ENCODE peak calls at places on chromosomes 2 and 18, in five cellular contexts. One of them, this sample, is unnamed.
A peak's percentile ranks its signal among the peaks of the same experiment; 100 is the strongest.

GRCh38 chr2:146591907-146592306 is 1252.9 kb upstream of the ACVR2A start:
- DNase-seq in stomach: no peak
- DNase-seq in fibroblast of pulmonary artery: no peak
- DNase-seq in Peyer's patch: no peak
- DNase-seq in left ventricle myocardium inferior: no peak
- DNase-seq in this sample: no peak

GRCh38 chr2:128736689-128737545 is 418.2 kb upstream of the HS6ST1 start:
- DNase-seq in left ventricle myocardium inferior: peak; percentile 80
- DNase-seq in stomach: peak; percentile 80
- DNase-seq in fibroblast of pulmonary artery: peak; percentile 82
- DNase-seq in Peyer's patch: peak; percentile 81
- DNase-seq in this sample: peak; percentile 24

GRCh38 chr2:72931280-72931910 is 14.1 kb downstream of the EMX1 start:
- DNase-seq in stomach: no peak
- DNase-seq in fibroblast of pulmonary artery: no peak
- DNase-seq in Peyer's patch: no peak
- DNase-seq in left ventricle myocardium inferior: no peak
- DNase-seq in this sample: no peak

GRCh38 chr2:67872481-67872880 is 190.3 kb downstream of the C1D start:
- DNase-seq in Peyer's patch: no peak
- DNase-seq in fibroblast of pulmonary artery: no peak
- DNase-seq in stomach: no peak
- DNase-seq in left ventricle myocardium inferior: no peak
- DNase-seq in this sample: no peak

GRCh38 chr2:195590866-195591215 is 66.2 kb upstream of the SLC39A10 start:
- DNase-seq in Peyer's patch: peak; percentile 56
- DNase-seq in stomach: no peak
- DNase-seq in fibroblast of pulmonary artery: peak; percentile 49
- DNase-seq in left ventricle myocardium inferior: no peak
- DNase-seq in this sample: no peak

GRCh38 chr2:199882667-199883066 is 28.4 kb upstream of the C2orf69 start:
- DNase-seq in Peyer's patch: no peak
- DNase-seq in fibroblast of pulmonary artery: no peak
- DNase-seq in left ventricle myocardium inferior: no peak
- DNase-seq in stomach: no peak
- DNase-seq in this sample: no peak

GRCh38 chr2:10617241-10617640 is 72.5 kb downstream of the NOL10 start:
- DNase-seq in fibroblast of pulmonary artery: no peak
- DNase-seq in left ventricle myocardium inferior: no peak
- DNase-seq in Peyer's patch: no peak
- DNase-seq in stomach: no peak
- DNase-seq in this sample: no peak

GRCh38 chr2:239168575-239168974 is 232.2 kb downstream of the HDAC4 start:
- DNase-seq in fibroblast of pulmonary artery: no peak
- DNase-seq in left ventricle myocardium inferior: peak; percentile 4
- DNase-seq in Peyer's patch: peak; percentile 40
- DNase-seq in stomach: no peak
- DNase-seq in this sample: no peak

GRCh38 chr2:45432406-45432805 is 178.7 kb downstream of the SRBD1 start:
- DNase-seq in left ventricle myocardium inferior: no peak
- DNase-seq in Peyer's patch: no peak
- DNase-seq in stomach: no peak
- DNase-seq in fibroblast of pulmonary artery: peak; percentile 18
- DNase-seq in this sample: no peak

GRCh38 chr2:63665806-63666205 is 77.0 kb downstream of the MDH1 start:
- DNase-seq in left ventricle myocardium inferior: no peak
- DNase-seq in stomach: no peak
- DNase-seq in fibroblast of pulmonary artery: peak; percentile 66
- DNase-seq in Peyer's patch: no peak
- DNase-seq in this sample: peak; percentile 65

GRCh38 chr2:203328735-203329549 is 748 bp downstream of the ABI2 start:
- DNase-seq in fibroblast of pulmonary artery: peak; percentile 38
- DNase-seq in Peyer's patch: peak; percentile 57
- DNase-seq in left ventricle myocardium inferior: peak; percentile 57
- DNase-seq in stomach: no peak
- DNase-seq in this sample: no peak

GRCh38 chr2:172571245-172571644 is 15.4 kb downstream of the PDK1 start:
- DNase-seq in fibroblast of pulmonary artery: no peak
- DNase-seq in Peyer's patch: no peak
- DNase-seq in left ventricle myocardium inferior: no peak
- DNase-seq in stomach: no peak
- DNase-seq in this sample: no peak

GRCh38 chr18:79489048-79489899 is 93.5 kb downstream of the NFATC1 start:
- DNase-seq in Peyer's patch: peak; percentile 44
- DNase-seq in stomach: no peak
- DNase-seq in fibroblast of pulmonary artery: no peak
- DNase-seq in left ventricle myocardium inferior: peak; percentile 12
- DNase-seq in this sample: no peak

GRCh38 chr2:74399785-74400184 is 19.7 kb upstream of the DCTN1 start:
- DNase-seq in stomach: no peak
- DNase-seq in fibroblast of pulmonary artery: peak; percentile 60
- DNase-seq in left ventricle myocardium inferior: no peak
- DNase-seq in Peyer's patch: no peak
- DNase-seq in this sample: no peak

GRCh38 chr2:30127016-30127893 is 19.6 kb upstream of the YPEL5 start:
- DNase-seq in fibroblast of pulmonary artery: peak; percentile 15
- DNase-seq in Peyer's patch: no peak
- DNase-seq in left ventricle myocardium inferior: no peak
- DNase-seq in stomach: no peak
- DNase-seq in this sample: no peak

GRCh38 chr18:3281456-3282400 is 19.8 kb downstream of the MYL12B start:
- DNase-seq in Peyer's patch: no peak
- DNase-seq in stomach: no peak
- DNase-seq in left ventricle myocardium inferior: no peak
- DNase-seq in fibroblast of pulmonary artery: peak; percentile 91
- DNase-seq in this sample: peak; percentile 49

GRCh38 chr2:143083636-143084035 is 45.6 kb upstream of the ARHGAP15 start:
- DNase-seq in Peyer's patch: no peak
- DNase-seq in fibroblast of pulmonary artery: peak; percentile 84
- DNase-seq in stomach: no peak
- DNase-seq in left ventricle myocardium inferior: no peak
- DNase-seq in this sample: peak; percentile 53

GRCh38 chr2:217065695-217066405 is 206.0 kb upstream of the TNP1 start:
- DNase-seq in stomach: no peak
- DNase-seq in Peyer's patch: no peak
- DNase-seq in fibroblast of pulmonary artery: peak; percentile 94
- DNase-seq in left ventricle myocardium inferior: no peak
- DNase-seq in this sample: peak; percentile 98

GRCh38 chr2:140506606-140507005 is 1624.2 kb downstream of the LRP1B start:
- DNase-seq in fibroblast of pulmonary artery: peak; percentile 75
- DNase-seq in left ventricle myocardium inferior: no peak
- DNase-seq in Peyer's patch: no peak
- DNase-seq in stomach: no peak
- DNase-seq in this sample: no peak

GRCh38 chr2:181738074-181738473 is 57.8 kb upstream of the NEUROD1 start:
- DNase-seq in Peyer's patch: no peak
- DNase-seq in stomach: no peak
- DNase-seq in fibroblast of pulmonary artery: peak; percentile 26
- DNase-seq in left ventricle myocardium inferior: no peak
- DNase-seq in this sample: no peak

GRCh38 chr2:101986386-101986785 is 5.4 kb upstream of the IL1R2 start:
- DNase-seq in Peyer's patch: no peak
- DNase-seq in stomach: no peak
- DNase-seq in left ventricle myocardium inferior: no peak
- DNase-seq in fibroblast of pulmonary artery: no peak
- DNase-seq in this sample: no peak

GRCh38 chr2:149612122-149612521 is 24.5 kb upstream of the MMADHC start:
- DNase-seq in stomach: peak; percentile 27
- DNase-seq in left ventricle myocardium inferior: no peak
- DNase-seq in fibroblast of pulmonary artery: peak; percentile 67
- DNase-seq in Peyer's patch: no peak
- DNase-seq in this sample: no peak

GRCh38 chr2:25314514-25315315 is 27.0 kb downstream of the DNMT3A start:
- DNase-seq in stomach: peak; percentile 68
- DNase-seq in fibroblast of pulmonary artery: peak; percentile 52
- DNase-seq in Peyer's patch: peak; percentile 76
- DNase-seq in left ventricle myocardium inferior: peak; percentile 77
- DNase-seq in this sample: no peak

GRCh38 chr2:28904295-28904694 is 9.8 kb downstream of the WDR43 start:
- DNase-seq in stomach: no peak
- DNase-seq in Peyer's patch: no peak
- DNase-seq in fibroblast of pulmonary artery: peak; percentile 45
- DNase-seq in left ventricle myocardium inferior: no peak
- DNase-seq in this sample: no peak

GRCh38 chr2:171964328-171964727 is 35.4 kb upstream of the METAP1D start:
- DNase-seq in stomach: no peak
- DNase-seq in Peyer's patch: no peak
- DNase-seq in fibroblast of pulmonary artery: no peak
- DNase-seq in left ventricle myocardium inferior: no peak
- DNase-seq in this sample: no peak

GRCh38 chr2:36389081-36389480 is 33.5 kb downstream of the CRIM1 start:
- DNase-seq in stomach: no peak
- DNase-seq in left ventricle myocardium inferior: no peak
- DNase-seq in Peyer's patch: no peak
- DNase-seq in fibroblast of pulmonary artery: peak; percentile 72
- DNase-seq in this sample: no peak

GRCh38 chr2:12718662-12719399 is 2.1 kb downstream of the TRIB2 start:
- DNase-seq in Peyer's patch: no peak
- DNase-seq in fibroblast of pulmonary artery: peak; percentile 39
- DNase-seq in stomach: no peak
- DNase-seq in left ventricle myocardium inferior: no peak
- DNase-seq in this sample: no peak

GRCh38 chr18:32349728-32350395 is 120.8 kb downstream of the GAREM1 start:
- DNase-seq in fibroblast of pulmonary artery: peak; percentile 99
- DNase-seq in left ventricle myocardium inferior: peak; percentile 30
- DNase-seq in stomach: peak; percentile 72
- DNase-seq in Peyer's patch: peak; percentile 79
- DNase-seq in this sample: peak; percentile 79

GRCh38 chr2:157903626-157904025 is 27.5 kb upstream of the ACVR1 start:
- DNase-seq in Peyer's patch: no peak
- DNase-seq in fibroblast of pulmonary artery: no peak
- DNase-seq in left ventricle myocardium inferior: no peak
- DNase-seq in stomach: no peak
- DNase-seq in this sample: no peak

GRCh38 chr2:136131961-136132839 is 14.3 kb upstream of the CXCR4 start:
- DNase-seq in fibroblast of pulmonary artery: no peak
- DNase-seq in left ventricle myocardium inferior: no peak
- DNase-seq in Peyer's patch: peak; percentile 93
- DNase-seq in stomach: peak; percentile 39
- DNase-seq in this sample: no peak

GRCh38 chr18:9705183-9705864 is 2.8 kb upstream of the RAB31 start:
- DNase-seq in Peyer's patch: no peak
- DNase-seq in stomach: no peak
- DNase-seq in fibroblast of pulmonary artery: peak; percentile 62
- DNase-seq in left ventricle myocardium inferior: no peak
- DNase-seq in this sample: no peak

GRCh38 chr2:223500690-223501089 is 101.5 kb downstream of the SCG2 start:
- DNase-seq in left ventricle myocardium inferior: no peak
- DNase-seq in Peyer's patch: no peak
- DNase-seq in stomach: no peak
- DNase-seq in fibroblast of pulmonary artery: no peak
- DNase-seq in this sample: no peak

GRCh38 chr2:197042613-197043248 is 116.2 kb upstream of the PGAP1 start:
- DNase-seq in stomach: no peak
- DNase-seq in fibroblast of pulmonary artery: no peak
- DNase-seq in Peyer's patch: no peak
- DNase-seq in left ventricle myocardium inferior: no peak
- DNase-seq in this sample: no peak

GRCh38 chr2:17441790-17442189 is 76.5 kb downstream of the RAD51AP2 start:
- DNase-seq in stomach: no peak
- DNase-seq in left ventricle myocardium inferior: no peak
- DNase-seq in Peyer's patch: no peak
- DNase-seq in fibroblast of pulmonary artery: no peak
- DNase-seq in this sample: no peak

GRCh38 chr2:144162652-144163051 is 357.3 kb downstream of the ZEB2 start:
- DNase-seq in Peyer's patch: peak; percentile 65
- DNase-seq in left ventricle myocardium inferior: no peak
- DNase-seq in fibroblast of pulmonary artery: no peak
- DNase-seq in stomach: peak; percentile 28
- DNase-seq in this sample: no peak

GRCh38 chr2:234211797-234212196 is 161.3 kb downstream of the SPP2 start:
- DNase-seq in Peyer's patch: no peak
- DNase-seq in fibroblast of pulmonary artery: peak; percentile 15
- DNase-seq in stomach: no peak
- DNase-seq in left ventricle myocardium inferior: no peak
- DNase-seq in this sample: no peak

DNA sequence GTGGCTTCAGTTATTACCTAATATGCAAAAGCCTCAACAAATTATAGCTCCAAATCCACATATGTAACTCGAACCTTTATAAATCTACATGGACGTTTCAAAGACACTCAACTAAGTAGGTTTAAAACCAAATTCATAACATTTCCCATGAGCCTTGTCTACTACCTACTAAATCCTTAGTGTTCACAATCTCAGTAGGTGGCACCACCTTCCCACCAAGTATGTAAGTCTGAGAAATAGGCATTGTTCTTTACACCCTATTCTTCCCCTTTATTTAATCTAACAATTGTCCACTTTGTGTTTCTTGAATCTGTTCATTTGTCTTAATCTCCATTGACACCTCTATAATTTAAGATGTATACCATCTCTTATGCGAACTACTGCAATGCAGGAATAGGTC is 4.6 kb downstream of the PIGN start:
- DNase-seq in Peyer's patch: no peak
- DNase-seq in stomach: no peak
- DNase-seq in left ventricle myocardium inferior: no peak
- DNase-seq in fibroblast of pulmonary artery: no peak
- DNase-seq in this sample: no peak
- TF ChIP-seq CTCF in Peyer's patch: no peak
- TF ChIP-seq CTCF in stomach: no peak
- TF ChIP-seq CTCF in left ventricle myocardium inferior: no peak
- TF ChIP-seq CTCF in fibroblast of pulmonary artery: no peak
- TF ChIP-seq CTCF in this sample: no peak

GRCh38 chr2:232038251-232038897 is 76.9 kb downstream of the DIS3L2 start:
- DNase-seq in stomach: no peak
- DNase-seq in Peyer's patch: no peak
- DNase-seq in left ventricle myocardium inferior: no peak
- DNase-seq in fibroblast of pulmonary artery: peak; percentile 39
- DNase-seq in this sample: no peak
- TF ChIP-seq CTCF in stomach: no peak
- TF ChIP-seq CTCF in Peyer's patch: no peak
- TF ChIP-seq CTCF in left ventricle myocardium inferior: no peak
- TF ChIP-seq CTCF in fibroblast of pulmonary artery: no peak
- TF ChIP-seq CTCF in this sample: no peak

DNA sequence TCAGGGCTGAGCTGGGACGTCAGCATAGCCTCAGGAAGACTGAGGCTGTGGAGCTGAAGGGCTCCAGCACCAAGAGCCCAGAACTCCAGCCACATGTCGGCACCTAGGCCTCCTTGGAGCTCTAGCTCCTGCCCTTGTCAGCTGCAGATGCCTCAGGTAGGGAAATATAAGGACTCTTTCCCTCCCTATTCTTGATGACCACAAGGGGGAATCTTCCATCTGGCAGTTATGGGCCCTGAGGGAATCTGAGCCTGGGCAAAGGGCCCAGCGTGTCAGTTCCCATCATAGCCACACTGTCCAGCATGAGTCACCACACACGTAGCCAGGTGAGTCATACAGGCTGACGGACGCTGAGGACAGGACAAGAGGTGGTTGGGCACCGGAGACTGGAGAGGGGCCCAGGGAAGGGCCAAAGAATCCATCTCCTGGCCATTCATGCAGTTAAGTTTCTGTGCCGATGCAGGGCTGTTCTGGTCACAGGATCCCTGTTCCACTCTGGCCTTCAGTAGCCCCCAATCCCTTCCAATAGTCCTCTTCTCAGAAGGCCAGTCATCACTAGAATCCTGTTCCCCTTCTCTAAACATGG is 1.8 kb downstream of the MPV17 start:
- DNase-seq in Peyer's patch: peak; percentile 86
- DNase-seq in stomach: peak; percentile 64
- DNase-seq in fibroblast of pulmonary artery: peak; percentile 99
- DNase-seq in left ventricle myocardium inferior: peak; percentile 71
- DNase-seq in this sample: peak; percentile 93
- TF ChIP-seq CTCF in Peyer's patch: peak; percentile 12
- TF ChIP-seq CTCF in stomach: no peak
- TF ChIP-seq CTCF in fibroblast of pulmonary artery: peak; percentile 78
- TF ChIP-seq CTCF in left ventricle myocardium inferior: peak; percentile 53
- TF ChIP-seq CTCF in this sample: peak; percentile 59

GRCh38 chr2:163682695-163683094 is 53.1 kb downstream of the FIGN start:
- DNase-seq in left ventricle myocardium inferior: no peak
- DNase-seq in stomach: no peak
- DNase-seq in fibroblast of pulmonary artery: peak; percentile 65
- DNase-seq in Peyer's patch: no peak
- DNase-seq in this sample: no peak
- TF ChIP-seq CTCF in left ventricle myocardium inferior: no peak
- TF ChIP-seq CTCF in stomach: no peak
- TF ChIP-seq CTCF in fibroblast of pulmonary artery: peak; percentile 39
- TF ChIP-seq CTCF in Peyer's patch: no peak
- TF ChIP-seq CTCF in this sample: peak; percentile 2